ENCODE peak calls at places on chromosomes 2 and 18, in eight cellular contexts. One of them, this sample, is unnamed.

GRCh38 chr2:209973328-209973727 is 29.1 kb upstream of the RPE start:
- DNase-seq in left lung: no peak
- DNase-seq in CD8-positive, alpha-beta memory T cell: no peak
- DNase-seq in tibial artery: no peak
- DNase-seq in endodermal cell: no peak
- DNase-seq in stomach: no peak
- DNase-seq in fibroblast of lung: peak; percentile 17
- DNase-seq in OCI-LY7: no peak
- DNase-seq in this sample: no peak

GRCh38 chr18:614980-615607 is 18.3 kb downstream of the CLUL1 start:
- DNase-seq in left lung: no peak
- DNase-seq in CD8-positive, alpha-beta memory T cell: no peak
- DNase-seq in tibial artery: no peak
- DNase-seq in endodermal cell: no peak
- DNase-seq in stomach: no peak
- DNase-seq in fibroblast of lung: no peak
- DNase-seq in OCI-LY7: no peak
- DNase-seq in this sample: no peak

GRCh38 chr18:9520666-9521065 is 45.4 kb downstream of the RALBP1 start:
- DNase-seq in left lung: no peak
- DNase-seq in CD8-positive, alpha-beta memory T cell: no peak
- DNase-seq in tibial artery: no peak
- DNase-seq in endodermal cell: no peak
- DNase-seq in stomach: no peak
- DNase-seq in fibroblast of lung: peak; percentile 44
- DNase-seq in OCI-LY7: no peak
- DNase-seq in this sample: no peak

GRCh38 chr2:48607307-48608014 is 10.2 kb upstream of the GTF2A1L start:
- DNase-seq in left lung: no peak
- DNase-seq in CD8-positive, alpha-beta memory T cell: no peak
- DNase-seq in tibial artery: no peak
- DNase-seq in endodermal cell: no peak
- DNase-seq in stomach: no peak
- DNase-seq in fibroblast of lung: peak; percentile 51
- DNase-seq in OCI-LY7: no peak
- DNase-seq in this sample: no peak

GRCh38 chr2:86695053-86695691 is 24.9 kb upstream of the RMND5A start:
- DNase-seq in left lung: no peak
- DNase-seq in CD8-positive, alpha-beta memory T cell: no peak
- DNase-seq in tibial artery: no peak
- DNase-seq in endodermal cell: peak; percentile 81
- DNase-seq in stomach: peak; percentile 44
- DNase-seq in fibroblast of lung: peak; percentile 29
- DNase-seq in OCI-LY7: no peak
- DNase-seq in this sample: no peak

GRCh38 chr2:79530443-79530842 is 17.6 kb downstream of the CTNNA2 start:
- DNase-seq in left lung: no peak
- DNase-seq in CD8-positive, alpha-beta memory T cell: no peak
- DNase-seq in tibial artery: no peak
- DNase-seq in endodermal cell: no peak
- DNase-seq in stomach: no peak
- DNase-seq in fibroblast of lung: peak; percentile 19
- DNase-seq in OCI-LY7: no peak
- DNase-seq in this sample: no peak

GRCh38 chr2:175600024-175600831 is 401.8 kb downstream of the LNPK start:
- DNase-seq in left lung: no peak
- DNase-seq in CD8-positive, alpha-beta memory T cell: no peak
- DNase-seq in tibial artery: peak; percentile 34
- DNase-seq in endodermal cell: no peak
- DNase-seq in stomach: no peak
- DNase-seq in fibroblast of lung: no peak
- DNase-seq in OCI-LY7: no peak
- DNase-seq in this sample: no peak

GRCh38 chr2:72956936-72957335 is 39.6 kb downstream of the EMX1 start:
- DNase-seq in left lung: no peak
- DNase-seq in CD8-positive, alpha-beta memory T cell: no peak
- DNase-seq in tibial artery: no peak
- DNase-seq in endodermal cell: no peak
- DNase-seq in stomach: no peak
- DNase-seq in fibroblast of lung: no peak
- DNase-seq in OCI-LY7: no peak
- DNase-seq in this sample: no peak

GRCh38 chr18:49031511-49032188 is 80.9 kb upstream of the SMAD7 start:
- DNase-seq in left lung: peak; percentile 59
- DNase-seq in CD8-positive, alpha-beta memory T cell: peak; percentile 36
- DNase-seq in tibial artery: no peak
- DNase-seq in endodermal cell: peak; percentile 46
- DNase-seq in stomach: peak; percentile 24
- DNase-seq in fibroblast of lung: no peak
- DNase-seq in OCI-LY7: no peak
- DNase-seq in this sample: peak; percentile 8

GRCh38 chr18:49030138-49030537 is 79.4 kb upstream of the SMAD7 start:
- DNase-seq in left lung: no peak
- DNase-seq in CD8-positive, alpha-beta memory T cell: no peak
- DNase-seq in tibial artery: no peak
- DNase-seq in endodermal cell: peak; percentile 18
- DNase-seq in stomach: no peak
- DNase-seq in fibroblast of lung: no peak
- DNase-seq in OCI-LY7: no peak
- DNase-seq in this sample: no peak

GRCh38 chr18:49032189-49032584 is 81.4 kb upstream of the SMAD7 start:
- DNase-seq in left lung: no peak
- DNase-seq in CD8-positive, alpha-beta memory T cell: no peak
- DNase-seq in tibial artery: no peak
- DNase-seq in endodermal cell: no peak
- DNase-seq in stomach: no peak
- DNase-seq in fibroblast of lung: no peak
- DNase-seq in OCI-LY7: no peak
- DNase-seq in this sample: no peak

GRCh38 chr18:49029628-49030027 is 78.9 kb upstream of the SMAD7 start:
- DNase-seq in left lung: no peak
- DNase-seq in CD8-positive, alpha-beta memory T cell: no peak
- DNase-seq in tibial artery: no peak
- DNase-seq in endodermal cell: peak; percentile 41
- DNase-seq in stomach: no peak
- DNase-seq in fibroblast of lung: no peak
- DNase-seq in OCI-LY7: no peak
- DNase-seq in this sample: no peak

GRCh38 chr18:49030692-49031443 is 80.1 kb upstream of the SMAD7 start:
- DNase-seq in left lung: no peak
- DNase-seq in CD8-positive, alpha-beta memory T cell: no peak
- DNase-seq in tibial artery: no peak
- DNase-seq in endodermal cell: peak; percentile 26
- DNase-seq in stomach: peak; percentile 10
- DNase-seq in fibroblast of lung: no peak
- DNase-seq in OCI-LY7: no peak
- DNase-seq in this sample: no peak
- H3K4me1 ChIP-seq in left lung: no peaks in the 10 kb centered on the region
- H3K4me1 ChIP-seq in CD8-positive, alpha-beta memory T cell: peaks cover 10% of the 10 kb centered on the region
- H3K4me1 ChIP-seq in tibial artery: no peaks in the 10 kb centered on the region
- H3K4me1 ChIP-seq in endodermal cell: no peaks in the 10 kb centered on the region
- H3K4me1 ChIP-seq in stomach: no peaks in the 10 kb centered on the region
- H3K4me1 ChIP-seq in fibroblast of lung: no peaks in the 10 kb centered on the region
- H3K4me1 ChIP-seq in OCI-LY7: peaks cover 10% of the 10 kb centered on the region
- H3K4me1 ChIP-seq in this sample: peaks cover 9% of the 10 kb centered on the region

DNA sequence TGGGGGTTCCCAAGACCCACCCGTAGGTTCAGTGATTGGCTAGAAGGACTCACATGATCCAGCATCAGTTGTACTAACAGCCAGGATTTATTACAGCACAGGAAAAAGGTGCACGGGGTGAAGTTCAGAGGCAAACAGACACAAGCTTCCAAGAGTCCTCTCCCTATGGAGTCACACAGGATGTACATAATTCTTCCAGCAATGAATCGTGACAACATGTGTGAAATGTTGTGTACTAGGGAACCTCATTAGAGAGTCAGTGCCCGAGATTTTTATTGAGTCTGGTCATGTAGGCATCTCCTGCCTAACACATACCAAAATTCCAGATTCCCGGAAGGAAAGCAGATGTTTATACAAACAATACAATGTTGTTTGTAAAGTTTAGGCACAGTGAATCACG is 52.8 kb downstream of the GALNT1 start:
- DNase-seq in left lung: no peak
- DNase-seq in CD8-positive, alpha-beta memory T cell: no peak
- DNase-seq in tibial artery: no peak
- DNase-seq in endodermal cell: no peak
- DNase-seq in stomach: no peak
- DNase-seq in fibroblast of lung: no peak
- DNase-seq in OCI-LY7: no peak
- DNase-seq in this sample: no peak
- H3K9me3 ChIP-seq in left lung: no peaks in the 10 kb centered on the region
- H3K9me3 ChIP-seq in CD8-positive, alpha-beta memory T cell: no peaks in the 10 kb centered on the region
- H3K9me3 ChIP-seq in tibial artery: peaks cover 8% of the 10 kb centered on the region
- H3K9me3 ChIP-seq in endodermal cell: peaks cover 35% of the 10 kb centered on the region
- H3K9me3 ChIP-seq in stomach: no peaks in the 10 kb centered on the region
- H3K9me3 ChIP-seq in fibroblast of lung: no peaks in the 10 kb centered on the region
- H3K9me3 ChIP-seq in OCI-LY7: no peaks in the 10 kb centered on the region
- H3K9me3 ChIP-seq in this sample: no peaks in the 10 kb centered on the region

GRCh38 chr2:62441824-62442223 is 64.2 kb downstream of the TMEM17 start:
- DNase-seq in left lung: no peak
- DNase-seq in CD8-positive, alpha-beta memory T cell: no peak
- DNase-seq in tibial artery: no peak
- DNase-seq in endodermal cell: no peak
- DNase-seq in stomach: no peak
- DNase-seq in fibroblast of lung: no peak
- DNase-seq in OCI-LY7: no peak
- DNase-seq in this sample: no peak

GRCh38 chr2:62443886-62444285 is 62.1 kb downstream of the TMEM17 start:
- DNase-seq in left lung: no peak
- DNase-seq in CD8-positive, alpha-beta memory T cell: no peak
- DNase-seq in tibial artery: no peak
- DNase-seq in endodermal cell: no peak
- DNase-seq in stomach: no peak
- DNase-seq in fibroblast of lung: no peak
- DNase-seq in OCI-LY7: no peak
- DNase-seq in this sample: no peak

GRCh38 chr2:62446491-62446890 is 59.5 kb downstream of the TMEM17 start:
- DNase-seq in left lung: no peak
- DNase-seq in CD8-positive, alpha-beta memory T cell: no peak
- DNase-seq in tibial artery: no peak
- DNase-seq in endodermal cell: no peak
- DNase-seq in stomach: no peak
- DNase-seq in fibroblast of lung: no peak
- DNase-seq in OCI-LY7: no peak
- DNase-seq in this sample: no peak

GRCh38 chr2:62441421-62441820 is 64.6 kb downstream of the TMEM17 start:
- DNase-seq in left lung: no peak
- DNase-seq in CD8-positive, alpha-beta memory T cell: no peak
- DNase-seq in tibial artery: no peak
- DNase-seq in endodermal cell: no peak
- DNase-seq in stomach: no peak
- DNase-seq in fibroblast of lung: no peak
- DNase-seq in OCI-LY7: no peak
- DNase-seq in this sample: no peak

DNA sequence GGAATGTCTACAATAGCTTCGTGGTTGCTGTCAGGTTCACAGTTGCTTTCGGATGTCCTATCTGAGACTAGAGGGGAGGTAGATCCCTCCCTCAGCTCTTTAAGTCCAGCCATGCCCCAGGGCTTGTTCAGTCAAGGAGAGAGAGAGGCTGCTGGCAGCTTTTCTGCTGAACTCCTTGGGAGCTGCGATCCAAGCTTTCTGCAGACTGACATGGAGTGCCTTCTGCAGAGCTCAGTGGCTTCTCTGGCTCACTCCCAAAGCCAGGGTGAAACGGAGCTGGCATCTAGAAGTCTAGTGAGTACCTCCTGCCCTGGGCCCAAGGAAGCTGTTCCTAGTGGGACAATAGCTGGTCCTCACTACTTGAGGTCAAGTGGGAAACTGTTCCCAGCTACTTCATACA is 62.5 kb downstream of the TMEM17 start:
- DNase-seq in left lung: no peak
- DNase-seq in CD8-positive, alpha-beta memory T cell: no peak
- DNase-seq in tibial artery: no peak
- DNase-seq in endodermal cell: no peak
- DNase-seq in stomach: no peak
- DNase-seq in fibroblast of lung: no peak
- DNase-seq in OCI-LY7: no peak
- DNase-seq in this sample: no peak
- H3K27ac ChIP-seq in left lung: no peak overlapping the region
- H3K27ac ChIP-seq in CD8-positive, alpha-beta memory T cell: no peak overlapping the region
- H3K27ac ChIP-seq in tibial artery: no peak overlapping the region
- H3K27ac ChIP-seq in endodermal cell: no peak overlapping the region
- H3K27ac ChIP-seq in stomach: no peak overlapping the region
- H3K27ac ChIP-seq in fibroblast of lung: no peak overlapping the region
- H3K27ac ChIP-seq in OCI-LY7: no peak overlapping the region
- H3K27ac ChIP-seq in this sample: no peak overlapping the region

DNA sequence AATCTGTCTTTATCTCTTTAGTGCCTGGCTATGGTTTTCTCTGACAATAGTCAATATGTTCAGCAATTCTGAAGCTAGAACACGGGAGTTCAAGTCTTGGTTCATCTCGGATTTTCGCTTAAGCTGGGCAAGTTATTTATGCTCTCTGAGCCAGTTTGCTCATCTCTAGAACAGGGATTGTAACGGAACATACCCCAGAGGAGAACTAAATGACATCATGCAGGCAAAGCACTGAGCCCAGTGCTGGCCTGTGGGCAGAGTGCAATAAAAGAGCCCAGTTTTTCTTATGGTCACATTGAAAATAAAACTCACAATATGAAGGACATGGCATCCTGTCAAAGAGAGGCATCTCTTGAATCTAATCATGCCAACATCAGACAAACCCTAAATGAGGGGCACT is 143.9 kb downstream of the ZBTB7C start:
- DNase-seq in left lung: no peak
- DNase-seq in CD8-positive, alpha-beta memory T cell: no peak
- DNase-seq in tibial artery: no peak
- DNase-seq in endodermal cell: no peak
- DNase-seq in stomach: no peak
- DNase-seq in fibroblast of lung: no peak
- DNase-seq in OCI-LY7: no peak
- DNase-seq in this sample: no peak
- H3K4me1 ChIP-seq in left lung: no peaks in the 10 kb centered on the region
- H3K4me1 ChIP-seq in CD8-positive, alpha-beta memory T cell: no peaks in the 10 kb centered on the region
- H3K4me1 ChIP-seq in tibial artery: peaks cover 3% of the 10 kb centered on the region
- H3K4me1 ChIP-seq in endodermal cell: no peaks in the 10 kb centered on the region
- H3K4me1 ChIP-seq in stomach: no peaks in the 10 kb centered on the region
- H3K4me1 ChIP-seq in fibroblast of lung: no peaks in the 10 kb centered on the region
- H3K4me1 ChIP-seq in OCI-LY7: no peaks in the 10 kb centered on the region
- H3K4me1 ChIP-seq in this sample: no peaks in the 10 kb centered on the region